ENCODE peak calls at places on chromosomes 1 and 21, in nine cellular contexts. D is globus pallidus, I is neural crest cell, L is GM18507, X is kidney, A is germinal center, J is progenitor cell of endocrine pancreas, F is adipocyte, P is fibroblast of lung. B is an unnamed sample.

GRCh38 chr1:108719253-108719652 is 6.5 kb downstream of the FNDC7 start:
- DNase-seq in D (peak), I (no peak), L (no peak), X (no peak), A (no peak), J (no peak), F (no peak), P (no peak), B (no peak)

GRCh38 chr1:153880962-153881361 is 41.8 kb downstream of the GATAD2B start:
- DNase-seq in D (peak), I (peak), L (no peak), X (peak), A (no peak), J (no peak), F (peak), P (peak), B (no peak)

GRCh38 chr21:37266515-37267221 is 466 bp downstream of the VPS26C start:
- DNase-seq in D (peak), I (peak), L (no peak), X (peak), A (no peak), J (peak), F (peak), P (peak), B (no peak)

GRCh38 chr1:94597701-94598100 is 56.1 kb upstream of the F3 start:
- DNase-seq in D (no peak), I (no peak), L (no peak), X (no peak), A (no peak), J (no peak), F (no peak), P (peak), B (no peak)

GRCh38 chr21:28540514-28540913 is 452.2 kb downstream of the LTN1 start:
- DNase-seq in D (no peak), I (no peak), L (no peak), X (no peak), A (no peak), J (no peak), F (peak), P (peak), B (no peak)

GRCh38 chr1:22861764-22862440 is 110.8 kb downstream of the LACTBL1 start:
- DNase-seq in D (peak), I (peak), L (no peak), X (no peak), A (peak), J (peak), F (peak), P (peak), B (no peak)

GRCh38 chr1:179234863-179235262 is 5.4 kb upstream of the ABL2 start:
- DNase-seq in D (no peak), I (no peak), L (no peak), X (no peak), A (no peak), J (no peak), F (no peak), P (no peak), B (no peak)

GRCh38 chr1:160189649-160190625 is at the start of gene CASQ1:
- DNase-seq in D (no peak), I (no peak), L (no peak), X (no peak), A (no peak), J (no peak), F (peak), P (peak), B (no peak)

GRCh38 chr1:180151508-180151907 is 3.2 kb upstream of the QSOX1 start:
- DNase-seq in D (no peak), I (no peak), L (no peak), X (no peak), A (no peak), J (no peak), F (peak), P (peak), B (no peak)

GRCh38 chr1:46571691-46572225 is 20.3 kb upstream of the KNCN start:
- DNase-seq in D (no peak), I (no peak), L (no peak), X (no peak), A (no peak), J (no peak), F (no peak), P (no peak), B (no peak)

GRCh38 chr1:162548170-162548569 is 13.4 kb upstream of the UAP1 start:
- DNase-seq in D (no peak), I (no peak), L (no peak), X (no peak), A (no peak), J (no peak), F (peak), P (peak), B (no peak)

GRCh38 chr1:110161822-110162221 is 11.5 kb downstream of the SLC6A17 start:
- DNase-seq in D (no peak), I (no peak), L (no peak), X (no peak), A (no peak), J (no peak), F (no peak), P (no peak), B (no peak)

GRCh38 chr1:100626397-100626796 is 88.5 kb downstream of the GPR88 start:
- DNase-seq in D (no peak), I (no peak), L (no peak), X (no peak), A (no peak), J (no peak), F (no peak), P (no peak), B (no peak)

GRCh38 chr1:117020526-117021156 is 19.1 kb downstream of the CD101 start:
- DNase-seq in D (peak), I (no peak), L (no peak), X (no peak), A (no peak), J (no peak), F (no peak), P (no peak), B (no peak)

GRCh38 chr1:45493116-45493697 is 2.2 kb upstream of the TESK2 start:
- DNase-seq in D (peak), I (peak), L (no peak), X (no peak), A (peak), J (no peak), F (peak), P (peak), B (no peak)

GRCh38 chr1:116138277-116138792 is 27.1 kb downstream of the MAB21L3 start:
- DNase-seq in D (no peak), I (no peak), L (no peak), X (no peak), A (no peak), J (no peak), F (no peak), P (no peak), B (no peak)

GRCh38 chr1:100896481-100896982 is 642 bp downstream of the SLC30A7 start:
- DNase-seq in D (no peak), I (no peak), L (no peak), X (no peak), A (peak), J (no peak), F (peak), P (peak), B (no peak)

GRCh38 chr1:112575154-112575804 is 43.7 kb downstream of the ST7L start:
- DNase-seq in D (no peak), I (no peak), L (no peak), X (no peak), A (no peak), J (no peak), F (peak), P (peak), B (no peak)

GRCh38 chr1:156851779-156852413 is 7.0 kb downstream of the INSRR start:
- DNase-seq in D (no peak), I (no peak), L (no peak), X (no peak), A (no peak), J (no peak), F (no peak), P (no peak), B (no peak)

GRCh38 chr1:172254521-172255222 is 165.8 kb upstream of the C1orf105 start:
- DNase-seq in D (no peak), I (no peak), L (no peak), X (no peak), A (no peak), J (no peak), F (peak), P (peak), B (no peak)

GRCh38 chr1:226973898-226974543 is 33.9 kb downstream of the COQ8A start:
- DNase-seq in D (no peak), I (no peak), L (no peak), X (peak), A (no peak), J (no peak), F (peak), P (peak), B (no peak)

GRCh38 chr1:198922638-198923430 is 284.0 kb downstream of the PTPRC start:
- DNase-seq in D (no peak), I (no peak), L (no peak), X (no peak), A (no peak), J (no peak), F (no peak), P (no peak), B (no peak)

GRCh38 chr1:59986736-59987310 is 60.2 kb upstream of the CYP2J2 start:
- DNase-seq in D (peak), I (no peak), L (no peak), X (no peak), A (no peak), J (no peak), F (no peak), P (no peak), B (no peak)

GRCh38 chr1:236342403-236343245 is 51.5 kb upstream of the EDARADD start:
- DNase-seq in D (no peak), I (no peak), L (no peak), X (no peak), A (no peak), J (no peak), F (peak), P (no peak), B (no peak)

GRCh38 chr1:87684194-87684593 is 355.5 kb downstream of the LMO4 start:
- DNase-seq in D (peak), I (no peak), L (no peak), X (peak), A (no peak), J (no peak), F (peak), P (peak), B (no peak)

GRCh38 chr1:198258491-198258890 is 101.7 kb downstream of the NEK7 start:
- DNase-seq in D (no peak), I (no peak), L (no peak), X (no peak), A (no peak), J (no peak), F (peak), P (peak), B (no peak)

GRCh38 chr1:214581785-214582184 is 21.2 kb upstream of the CENPF start:
- DNase-seq in D (no peak), I (no peak), L (no peak), X (no peak), A (no peak), J (no peak), F (peak), P (peak), B (no peak)

GRCh38 chr1:36385410-36386261 is at the start of gene STK40:
- DNase-seq in D (peak), I (peak), L (peak), X (peak), A (peak), J (peak), F (peak), P (peak), B (peak)

GRCh38 chr1:3610165-3610822 is 1.0 kb downstream of the MEGF6 start:
- DNase-seq in D (no peak), I (no peak), L (no peak), X (no peak), A (no peak), J (no peak), F (peak), P (peak), B (no peak)

GRCh38 chr1:185598326-185598725 is 135.9 kb upstream of the HMCN1 start:
- DNase-seq in D (no peak), I (no peak), L (no peak), X (no peak), A (no peak), J (no peak), F (no peak), P (no peak), B (no peak)

GRCh38 chr1:11898831-11899467 is 27.3 kb downstream of the KIAA2013 start:
- DNase-seq in D (no peak), I (no peak), L (no peak), X (no peak), A (no peak), J (peak), F (peak), P (no peak), B (no peak)

GRCh38 chr1:18569251-18569650 is 61.4 kb upstream of the PAX7 start:
- DNase-seq in D (no peak), I (no peak), L (no peak), X (no peak), A (no peak), J (no peak), F (no peak), P (no peak), B (no peak)

GRCh38 chr1:17586172-17586963 is 46.9 kb downstream of the ARHGEF10L start:
- DNase-seq in D (no peak), I (no peak), L (no peak), X (no peak), A (no peak), J (no peak), F (peak), P (peak), B (no peak)

GRCh38 chr21:26587621-26588260 is 14.7 kb upstream of the CYYR1 start:
- DNase-seq in D (no peak), I (no peak), L (no peak), X (no peak), A (no peak), J (no peak), F (peak), P (peak), B (no peak)